ENCODE peak calls at places on chromosomes 4 and X, in six cellular contexts. Z is spleen, M is cardiac fibroblast, H is cardiac muscle cell, Y is dorsolateral prefrontal cortex, Q is PC-3. E is an unnamed sample.

GRCh38 chr4:144399927-144400326 is 246.0 kb upstream of the HHIP start:
- DNase-seq in Z (no peak), M (peak; percentile 86), H (no peak), Y (no peak), Q (peak; percentile 93), E (no peak)

GRCh38 chrX:148878371-148878770 is 378.0 kb downstream of the AFF2 start:
- DNase-seq in Z (no peak), M (peak; percentile 57), H (no peak), Y (no peak), Q (no peak), E (no peak)

GRCh38 chr4:4640692-4641091 is 98.8 kb upstream of the STX18 start:
- DNase-seq in Z (no peak), M (no peak), H (peak; percentile 51), Y (no peak), Q (no peak), E (peak; percentile 45)

GRCh38 chr4:173527103-173527876 is 2.7 kb downstream of the HAND2 start:
- DNase-seq in Z (no peak), M (peak; percentile 68), H (peak; percentile 55), Y (no peak), Q (no peak), E (no peak)

GRCh38 chrX:12972867-12973560 is 1.9 kb upstream of the TMSB4X start:
- DNase-seq in Z (no peak), M (no peak), H (no peak), Y (no peak), Q (no peak), E (no peak)

GRCh38 chr4:126738926-126739325 is 893.8 kb upstream of the INTU start:
- DNase-seq in Z (no peak), M (no peak), H (no peak), Y (no peak), Q (peak; percentile 21), E (no peak)

GRCh38 chr4:185283723-185284122 is 74.3 kb downstream of the SNX25 start:
- DNase-seq in Z (no peak), M (peak; percentile 34), H (no peak), Y (no peak), Q (peak; percentile 44), E (no peak)

GRCh38 chrX:116409224-116409623 is 27.2 kb upstream of the SLC6A14 start:
- DNase-seq in Z (no peak), M (peak; percentile 0), H (no peak), Y (no peak), Q (no peak), E (no peak)

GRCh38 chrX:29468911-29469494 is 746.4 kb upstream of the MAGEB2 start:
- DNase-seq in Z (no peak), M (no peak), H (no peak), Y (no peak), Q (no peak), E (no peak)

GRCh38 chr4:141126769-141127168 is 6.5 kb downstream of the RNF150 start:
- DNase-seq in Z (no peak), M (no peak), H (no peak), Y (no peak), Q (no peak), E (no peak)

GRCh38 chr4:181007751-181008150 is 1235.5 kb upstream of the TENM3 start:
- DNase-seq in Z (no peak), M (no peak), H (no peak), Y (no peak), Q (no peak), E (no peak)

GRCh38 chr4:13399257-13399656 is 84.9 kb downstream of the RAB28 start:
- DNase-seq in Z (no peak), M (peak; percentile 29), H (no peak), Y (no peak), Q (peak; percentile 3), E (no peak)

DNA sequence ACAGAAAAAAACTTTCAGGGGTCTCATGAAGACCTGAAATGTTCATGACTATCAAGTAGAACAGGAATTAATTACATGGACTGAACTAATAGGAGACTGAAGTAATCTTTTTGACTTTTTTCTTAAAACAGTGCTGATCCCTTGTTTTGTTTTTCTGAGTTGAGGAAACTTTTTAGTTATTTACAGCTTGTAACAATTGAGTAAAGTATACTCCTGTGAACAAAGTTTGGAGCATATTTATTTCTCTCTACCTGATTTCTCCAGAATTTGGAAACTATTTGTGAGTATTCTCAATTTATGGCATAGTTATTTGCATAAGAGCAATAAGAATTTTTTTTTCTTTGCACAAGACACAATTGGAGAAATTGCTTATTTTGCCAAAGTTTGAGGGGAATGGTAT is 64.8 kb downstream of the PCDH18 start:
- DNase-seq in Z (no peak), M (no peak), H (no peak), Y (no peak), Q (no peak), E (no peak)
- TF ChIP-seq CTCF in Z (no peak), M (no peak), H (no peak), Y (no peak), Q (no peak), E (no peak)

GRCh38 chr4:22554670-22555069 is 38.8 kb upstream of the ADGRA3 start:
- DNase-seq in Z (no peak), M (no peak), H (no peak), Y (no peak), Q (no peak), E (no peak)
- TF ChIP-seq CTCF in Z (no peak), M (no peak), H (no peak), Y (no peak), Q (no peak), E (no peak)

GRCh38 chr4:8433181-8433580 is 7.3 kb downstream of the ACOX3 start:
- DNase-seq in Z (no peak), M (peak; percentile 14), H (no peak), Y (no peak), Q (no peak), E (no peak)

GRCh38 chr4:8427761-8428287 is 12.7 kb downstream of the ACOX3 start:
- DNase-seq in Z (no peak), M (peak; percentile 74), H (peak; percentile 59), Y (no peak), Q (peak; percentile 18), E (no peak)

GRCh38 chr4:8431553-8431952 is 9.0 kb downstream of the ACOX3 start:
- DNase-seq in Z (no peak), M (no peak), H (no peak), Y (no peak), Q (no peak), E (no peak)

GRCh38 chr4:8427262-8427661 is 13.3 kb downstream of the ACOX3 start:
- DNase-seq in Z (no peak), M (no peak), H (no peak), Y (no peak), Q (no peak), E (no peak)

DNA sequence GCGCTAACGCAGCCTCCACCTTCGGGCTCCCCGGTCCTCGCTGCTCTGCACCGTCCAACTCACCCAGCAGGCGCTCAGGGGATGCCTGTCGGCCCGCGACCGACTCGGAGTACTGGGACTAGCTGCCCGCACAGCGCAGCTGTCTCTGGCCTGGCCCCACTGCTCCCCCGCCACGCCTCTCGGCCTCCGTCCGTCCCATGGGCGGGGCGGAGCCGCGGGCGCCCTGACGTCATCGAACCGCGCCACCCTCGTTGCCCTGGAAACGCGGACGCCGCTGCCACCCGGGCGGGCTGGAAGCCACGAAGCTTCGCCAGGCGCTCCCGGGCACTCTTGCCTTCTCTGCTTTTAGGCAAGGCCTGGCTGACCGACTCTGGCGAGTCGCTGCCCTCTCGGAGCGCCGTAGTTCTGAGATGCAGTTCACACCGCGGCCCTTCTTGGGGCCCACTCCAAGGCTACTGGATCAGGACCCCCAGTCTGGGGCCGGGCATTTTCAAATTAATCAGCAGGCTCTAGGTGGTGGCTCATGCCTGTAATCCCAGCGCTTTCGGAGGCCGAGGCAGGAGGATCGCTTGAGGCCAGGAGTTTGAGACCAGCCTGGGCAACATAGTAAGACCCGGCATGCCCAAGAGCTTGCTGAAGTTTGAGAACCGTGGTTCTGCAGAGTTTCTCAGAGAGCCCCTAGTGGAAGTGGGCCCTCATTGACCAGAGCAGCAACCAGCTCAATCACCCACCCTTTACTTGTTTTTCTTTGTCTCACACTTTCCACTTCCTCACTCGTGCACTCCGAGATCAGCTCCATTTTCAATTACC is 12.0 kb downstream of the ACOX3 start:
- DNase-seq in Z (peak; percentile 96), M (peak; percentile 90), H (peak; percentile 92), Y (peak; percentile 98), Q (peak; percentile 85), E (peak; percentile 95)
- TF ChIP-seq CTCF in Z (no peak), M (peak; percentile 53), H (peak; percentile 58), Y (no peak), Q (peak; percentile 50), E (peak; percentile 55)

GRCh38 chr4:76256968-76257367 is 5.4 kb downstream of the FAM47E start:
- DNase-seq in Z (no peak), M (no peak), H (no peak), Y (no peak), Q (no peak), E (no peak)
- TF ChIP-seq CTCF in Z (no peak), M (no peak), H (no peak), Y (no peak), Q (no peak), E (no peak)

GRCh38 chr4:1244081-1244977 is 4.6 kb downstream of the CTBP1 start:
- DNase-seq in Z (peak; percentile 75), M (no peak), H (no peak), Y (peak; percentile 36), Q (no peak), E (no peak)

GRCh38 chr4:1241936-1242505 is 6.9 kb downstream of the CTBP1 start:
- DNase-seq in Z (peak; percentile 70), M (no peak), H (no peak), Y (peak; percentile 26), Q (no peak), E (no peak)

GRCh38 chr4:1242506-1243450 is 6.2 kb downstream of the CTBP1 start:
- DNase-seq in Z (peak; percentile 74), M (no peak), H (no peak), Y (peak; percentile 21), Q (no peak), E (no peak)

GRCh38 chr4:1244978-1245471 is 3.9 kb downstream of the CTBP1 start:
- DNase-seq in Z (peak; percentile 73), M (no peak), H (no peak), Y (peak; percentile 35), Q (no peak), E (no peak)

GRCh38 chr4:1243451-1244080 is 5.4 kb downstream of the CTBP1 start:
- DNase-seq in Z (peak; percentile 75), M (no peak), H (no peak), Y (peak; percentile 33), Q (no peak), E (no peak)
- TF ChIP-seq CTCF in Z (no peak), M (peak; percentile 10), H (no peak), Y (no peak), Q (no peak), E (no peak)

E was measured in neural crest cell.